ENCODE peak calls at places on chromosomes 5 and 9, in seven cellular contexts. V is PC-3, I is Peyer's patch, Z is adrenal gland, N is upper lobe of right lung, R is body of pancreas, C is prostate gland. K is an unnamed sample. For H3K4me1, the result is how much of the 10 kb centered on the place peaks cover.

GRCh38 chr5:1133510-1134255 is 21.8 kb upstream of the SLC12A7 start:
- DNase-seq in V (no peak), I (no peak), Z (no peak), N (no peak), R (no peak), C (no peak), K (peak)

GRCh38 chr5:177429248-177430045 is 3.0 kb downstream of the GRK6 start:
- DNase-seq in V (no peak), I (peak), Z (peak), N (peak), R (peak), C (no peak), K (no peak)

GRCh38 chr9:90476058-90476457 is 166.6 kb downstream of the DIRAS2 start:
- DNase-seq in V (no peak), I (no peak), Z (no peak), N (no peak), R (no peak), C (no peak), K (no peak)

GRCh38 chr5:42250-42649 is 49.7 kb upstream of the PLEKHG4B start:
- DNase-seq in V (peak), I (no peak), Z (no peak), N (no peak), R (peak), C (no peak), K (no peak)

GRCh38 chr5:1637639-1638481 is 114.1 kb upstream of the LPCAT1 start:
- DNase-seq in V (no peak), I (peak), Z (no peak), N (peak), R (no peak), C (no peak), K (no peak)

GRCh38 chr5:91541696-91542095 is 158.6 kb upstream of the ARRDC3 start:
- DNase-seq in V (peak), I (no peak), Z (no peak), N (no peak), R (no peak), C (no peak), K (no peak)

GRCh38 chr5:109652096-109652495 is 37.6 kb upstream of the MAN2A1 start:
- DNase-seq in V (no peak), I (no peak), Z (no peak), N (no peak), R (peak), C (no peak), K (no peak)

GRCh38 chr5:171595801-171596231 is 176.4 kb downstream of the FGF18 start:
- DNase-seq in V (peak), I (no peak), Z (no peak), N (no peak), R (no peak), C (no peak), K (no peak)

GRCh38 chr9:108442604-108443277 is 413.0 kb downstream of the ACTL7B start:
- DNase-seq in V (no peak), I (no peak), Z (no peak), N (no peak), R (no peak), C (no peak), K (no peak)

GRCh38 chr5:6183391-6184390 is 194.7 kb downstream of the MED10 start:
- DNase-seq in V (no peak), I (no peak), Z (no peak), N (no peak), R (no peak), C (no peak), K (no peak)

GRCh38 chr5:57216714-57217113 is 42.9 kb downstream of the GPBP1 start:
- DNase-seq in V (peak), I (no peak), Z (no peak), N (no peak), R (no peak), C (no peak), K (no peak)

GRCh38 chr5:150496534-150496933 is 11.4 kb upstream of the NDST1 start:
- DNase-seq in V (no peak), I (no peak), Z (no peak), N (no peak), R (no peak), C (no peak), K (no peak)
- H3K4me1 ChIP-seq in V (under half), I (under half), Z (under half), N (half or more), R (half or more), C (under half), K (under half)

DNA sequence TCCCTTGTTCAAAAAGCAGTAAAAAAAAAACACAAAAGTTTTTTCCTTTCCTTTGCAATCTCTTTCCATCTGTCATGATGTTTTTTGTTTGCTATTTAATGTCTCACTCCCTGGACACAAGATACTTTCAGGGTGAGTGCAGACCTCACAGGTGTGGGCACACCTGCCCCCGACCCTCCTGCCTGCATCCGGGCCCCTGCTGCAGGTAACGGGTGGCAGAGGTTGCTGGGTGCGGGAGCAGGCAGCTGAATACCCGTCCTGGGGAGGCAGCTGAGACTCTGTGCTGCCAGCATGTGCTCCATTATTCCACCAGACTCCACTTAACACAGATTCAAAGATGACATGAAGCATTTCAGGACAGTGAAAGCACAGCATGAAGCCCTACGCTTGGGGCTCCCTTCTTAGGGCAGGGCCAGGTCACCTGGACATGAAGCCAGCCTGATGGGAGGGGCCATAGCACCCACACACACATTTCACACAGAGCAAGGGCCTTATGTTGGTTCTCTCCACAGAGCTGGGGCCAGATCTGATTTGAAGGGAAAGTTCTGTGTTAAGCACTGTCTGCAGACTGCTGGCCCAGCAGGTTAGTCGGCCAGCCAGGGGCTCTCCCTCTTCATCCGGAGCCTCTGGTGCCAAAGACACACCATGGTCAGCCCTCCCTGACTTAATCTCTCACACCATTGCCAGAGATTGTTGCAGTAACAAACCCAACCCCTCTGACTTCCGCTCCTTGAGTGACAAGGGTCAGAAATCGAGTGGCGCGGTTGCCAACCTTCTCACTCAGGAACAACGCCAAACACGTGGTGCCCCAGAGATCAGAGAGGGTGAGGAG is 13.0 kb downstream of the NEK6 start:
- DNase-seq in V (no peak), I (peak), Z (no peak), N (peak), R (peak), C (no peak), K (no peak)
- H3K4me1 ChIP-seq in V (under half), I (half or more), Z (under half), N (half or more), R (under half), C (under half), K (under half)

GRCh38 chr5:149125386-149125891 is 15.9 kb upstream of the ABLIM3 start:
- DNase-seq in V (peak), I (no peak), Z (no peak), N (no peak), R (peak), C (peak), K (no peak)

GRCh38 chr5:149128023-149128875 is 13.0 kb upstream of the ABLIM3 start:
- DNase-seq in V (peak), I (no peak), Z (no peak), N (no peak), R (peak), C (no peak), K (peak)

GRCh38 chr5:149126898-149127297 is 14.4 kb upstream of the ABLIM3 start:
- DNase-seq in V (peak), I (no peak), Z (no peak), N (no peak), R (no peak), C (no peak), K (no peak)

GRCh38 chr5:149129181-149129580 is 12.1 kb upstream of the ABLIM3 start:
- DNase-seq in V (peak), I (no peak), Z (no peak), N (no peak), R (no peak), C (peak), K (no peak)

GRCh38 chr5:149127394-149127955 is 13.8 kb upstream of the ABLIM3 start:
- DNase-seq in V (peak), I (no peak), Z (no peak), N (no peak), R (no peak), C (no peak), K (no peak)
- H3K4me1 ChIP-seq in V (half or more), I (under half), Z (under half), N (under half), R (under half), C (under half), K (under half)

DNA sequence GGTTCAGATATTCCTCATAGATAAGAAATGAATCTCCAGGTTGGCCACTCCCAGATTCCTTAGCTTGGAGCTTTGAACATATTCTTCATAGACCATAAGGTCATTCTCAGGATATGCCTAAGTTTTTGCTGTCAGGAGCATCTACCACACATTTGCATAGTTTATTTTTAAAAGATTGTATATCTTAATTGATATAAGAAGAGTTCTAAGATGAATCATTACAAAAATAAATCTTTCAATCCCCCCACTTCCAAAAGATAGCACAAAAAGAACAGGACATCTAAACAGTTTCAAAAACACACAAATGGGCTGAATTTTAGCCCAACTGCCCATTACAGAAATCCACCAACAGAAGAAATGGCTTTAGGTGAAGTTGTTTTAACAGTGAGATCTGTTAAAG is 179.7 kb downstream of the SEC61B start:
- DNase-seq in V (no peak), I (no peak), Z (no peak), N (no peak), R (no peak), C (no peak), K (no peak)
- H3K4me1 ChIP-seq in V (under half), I (under half), Z (under half), N (under half), R (under half), C (under half), K (under half)

DNA sequence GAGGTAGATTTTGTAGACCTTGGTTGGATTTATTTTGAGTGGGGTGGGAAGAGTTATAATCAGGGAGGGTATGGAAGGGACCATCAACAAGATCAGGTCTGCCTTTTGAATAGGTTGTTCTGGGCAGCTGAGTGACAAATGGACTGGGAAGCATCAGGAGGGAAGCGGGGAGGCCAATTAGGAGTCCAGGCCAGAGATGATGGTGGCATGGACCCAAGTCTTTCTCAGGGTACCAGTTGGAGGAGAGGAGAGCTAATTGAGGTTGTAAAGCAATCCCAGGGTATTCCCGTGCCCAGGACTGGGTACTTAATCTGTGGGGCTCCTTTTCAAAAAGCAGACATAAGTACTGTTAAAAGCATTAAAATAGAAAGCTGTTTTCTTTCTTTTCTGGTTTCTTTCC is 88.9 kb downstream of the ARHGAP26 start:
- DNase-seq in V (no peak), I (no peak), Z (no peak), N (no peak), R (no peak), C (no peak), K (no peak)
- H3K4me1 ChIP-seq in V (under half), I (half or more), Z (under half), N (under half), R (under half), C (under half), K (under half)

GRCh38 chr5:55307383-55308253 is at the start of the genes DHX29 and MTREX:
- DNase-seq in V (peak), I (peak), Z (peak), N (peak), R (peak), C (peak), K (peak)
- H3K4me1 ChIP-seq in V (under half), I (under half), Z (under half), N (half or more), R (half or more), C (under half), K (under half)

DNA sequence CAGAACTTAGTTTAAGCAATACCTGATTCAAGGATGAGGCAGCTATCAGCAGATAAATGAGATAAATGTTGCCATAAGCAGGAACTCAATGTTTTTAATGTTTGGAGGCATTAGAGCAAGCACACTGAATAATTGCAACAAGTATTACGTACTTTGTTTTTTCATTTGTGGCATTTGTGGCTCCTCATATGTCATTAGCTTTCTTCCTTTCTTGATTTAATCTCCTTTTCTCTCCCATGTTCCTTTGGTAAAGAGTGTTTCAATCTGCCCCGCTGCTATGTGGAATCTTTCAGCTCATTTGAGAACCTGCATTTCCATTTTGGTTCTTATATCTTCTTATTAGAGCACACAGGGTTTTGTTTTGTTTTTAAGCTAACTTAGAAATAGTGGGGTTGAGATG is 6.5 kb upstream of the NR3C1 start:
- DNase-seq in V (no peak), I (no peak), Z (no peak), N (no peak), R (no peak), C (no peak), K (no peak)
- H3K4me1 ChIP-seq in V (under half), I (under half), Z (under half), N (under half), R (under half), C (under half), K (under half)

GRCh38 chr5:147406636-147407035 is 103.2 kb downstream of the DPYSL3 start:
- DNase-seq in V (no peak), I (no peak), Z (no peak), N (no peak), R (no peak), C (no peak), K (no peak)

GRCh38 chr5:147404706-147405105 is 105.2 kb downstream of the DPYSL3 start:
- DNase-seq in V (no peak), I (no peak), Z (no peak), N (no peak), R (no peak), C (no peak), K (no peak)

GRCh38 chr5:147407094-147407681 is 102.7 kb downstream of the DPYSL3 start:
- DNase-seq in V (no peak), I (no peak), Z (no peak), N (no peak), R (no peak), C (no peak), K (no peak)

GRCh38 chr5:147400836-147401235 is 109.0 kb downstream of the DPYSL3 start:
- DNase-seq in V (no peak), I (no peak), Z (no peak), N (no peak), R (no peak), C (no peak), K (no peak)

DNA sequence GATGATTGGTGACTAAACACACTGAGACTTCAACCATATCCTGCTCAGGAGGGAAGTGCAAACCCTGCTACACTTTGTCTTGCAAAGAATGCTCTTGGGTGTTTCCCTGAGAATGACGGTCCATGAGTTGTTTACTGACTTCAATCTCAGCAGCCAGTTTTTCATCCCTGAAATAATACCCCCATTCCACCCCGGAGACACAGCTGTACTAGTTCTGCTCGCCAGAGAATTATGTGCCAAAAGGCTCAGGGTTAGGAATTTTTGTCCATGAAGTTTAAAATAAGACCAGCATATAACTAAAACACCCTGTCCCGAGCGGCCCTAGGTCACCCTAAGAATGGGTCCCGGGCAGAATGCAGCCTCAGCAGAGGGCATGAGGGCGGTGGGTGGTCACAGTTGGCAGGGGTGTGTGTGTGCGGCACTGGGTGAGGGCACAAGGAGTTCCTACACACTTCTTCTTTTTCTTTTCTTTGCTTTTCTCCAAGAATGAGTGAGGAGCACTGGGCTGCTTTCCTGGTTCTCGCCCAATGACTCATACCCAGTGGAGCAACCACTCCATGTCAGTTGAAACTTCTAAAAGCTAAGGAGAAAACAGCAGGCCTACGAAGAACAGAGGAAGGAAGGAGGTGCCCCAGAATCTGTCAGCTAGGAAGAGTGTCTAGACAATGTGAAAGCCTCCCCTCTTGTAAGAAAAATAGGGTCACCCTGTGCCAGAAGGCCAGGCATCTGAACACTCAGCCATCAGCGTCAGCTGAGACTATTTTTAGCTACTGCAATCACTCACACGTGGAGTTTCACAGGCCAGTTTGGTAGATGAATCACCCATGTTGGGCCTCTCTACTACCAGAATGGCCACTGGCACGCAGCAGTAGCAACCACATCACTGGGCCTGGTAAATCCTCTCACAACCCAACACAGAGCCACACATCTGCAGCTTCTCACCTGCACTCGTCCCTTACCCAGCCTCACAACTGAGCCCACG is 105.9 kb downstream of the DPYSL3 start:
- DNase-seq in V (peak), I (peak), Z (peak), N (no peak), R (peak), C (peak), K (no peak)
- H3K4me1 ChIP-seq in V (under half), I (under half), Z (under half), N (under half), R (under half), C (under half), K (under half)